ENCODE peak calls at places on chromosomes 6 and 20, in seven cellular contexts. D is SJSA1, B is lower lobe of right lung, W is adrenal gland, M is stomach, C is tibial artery, A is pancreas. U is an unnamed sample.

GRCh38 chr20:50916257-50916656 is 15.0 kb downstream of the ADNP start:
- DNase-seq in D (no peak), B (no peak), W (no peak), M (no peak), C (no peak), A (no peak), U (no peak)

GRCh38 chr20:47905628-47906487 is 120.6 kb upstream of the SULF2 start:
- DNase-seq in D (no peak), B (no peak), W (no peak), M (no peak), C (no peak), A (no peak), U (no peak)

GRCh38 chr6:90238663-90239542 is 57.7 kb downstream of the BACH2 start:
- DNase-seq in D (no peak), B (no peak), W (no peak), M (no peak), C (no peak), A (no peak), U (no peak)

GRCh38 chr6:53718597-53719460 is 53.3 kb upstream of the KLHL31 start:
- DNase-seq in D (peak; percentile 50), B (no peak), W (peak; percentile 49), M (peak; percentile 44), C (no peak), A (peak; percentile 58), U (peak; percentile 63)

GRCh38 chr20:38181207-38181693 is 16.2 kb upstream of the TGM2 start:
- DNase-seq in D (no peak), B (no peak), W (peak; percentile 61), M (no peak), C (no peak), A (no peak), U (no peak)

GRCh38 chr6:96491926-96492325 is 29.7 kb upstream of the UFL1 start:
- DNase-seq in D (no peak), B (no peak), W (no peak), M (no peak), C (no peak), A (no peak), U (no peak)

GRCh38 chr20:59291740-59292139 is 8.7 kb upstream of the EDN3 start:
- DNase-seq in D (no peak), B (no peak), W (no peak), M (no peak), C (no peak), A (no peak), U (no peak)

GRCh38 chr6:82396964-82397761 is 33.5 kb downstream of the TPBG start:
- DNase-seq in D (peak; percentile 83), B (no peak), W (no peak), M (no peak), C (no peak), A (no peak), U (no peak)

GRCh38 chr6:70163795-70164194 is 139.1 kb downstream of the COL9A1 start:
- DNase-seq in D (no peak), B (no peak), W (no peak), M (no peak), C (no peak), A (no peak), U (no peak)

GRCh38 chr6:154538664-154539235 is 28.3 kb upstream of the CNKSR3 start:
- DNase-seq in D (no peak), B (no peak), W (no peak), M (no peak), C (no peak), A (no peak), U (no peak)

GRCh38 chr6:149405823-149406765 is 6.0 kb downstream of the SUMO4 start:
- DNase-seq in D (no peak), B (no peak), W (no peak), M (no peak), C (no peak), A (no peak), U (no peak)

GRCh38 chr6:151592449-151593169 is 98.8 kb downstream of the CCDC170 start:
- DNase-seq in D (no peak), B (no peak), W (no peak), M (no peak), C (no peak), A (no peak), U (no peak)

GRCh38 chr6:1757133-1757532 is 147.4 kb downstream of the FOXC1 start:
- DNase-seq in D (no peak), B (no peak), W (no peak), M (no peak), C (no peak), A (no peak), U (no peak)

GRCh38 chr6:138978229-138978628 is 9.8 kb downstream of the REPS1 start:
- DNase-seq in D (no peak), B (no peak), W (no peak), M (no peak), C (no peak), A (no peak), U (no peak)

GRCh38 chr20:52402514-52402913 is 210.9 kb upstream of the ZFP64 start:
- DNase-seq in D (no peak), B (no peak), W (no peak), M (no peak), C (no peak), A (no peak), U (no peak)

GRCh38 chr20:60999256-60999655 is 252.8 kb upstream of the CDH4 start:
- DNase-seq in D (no peak), B (no peak), W (no peak), M (no peak), C (no peak), A (no peak), U (no peak)

GRCh38 chr20:32780278-32780677 is 18.1 kb downstream of the DNMT3B start:
- DNase-seq in D (no peak), B (no peak), W (no peak), M (no peak), C (no peak), A (no peak), U (no peak)

GRCh38 chr20:32777177-32777956 is 15.2 kb downstream of the DNMT3B start:
- DNase-seq in D (no peak), B (no peak), W (no peak), M (peak; percentile 77), C (no peak), A (peak; percentile 89), U (no peak)

GRCh38 chr20:32784369-32785080 is 22.3 kb downstream of the DNMT3B start:
- DNase-seq in D (no peak), B (no peak), W (no peak), M (no peak), C (no peak), A (no peak), U (no peak)

GRCh38 chr20:32779500-32780215 is 17.5 kb downstream of the DNMT3B start:
- DNase-seq in D (no peak), B (no peak), W (no peak), M (no peak), C (no peak), A (no peak), U (no peak)

DNA sequence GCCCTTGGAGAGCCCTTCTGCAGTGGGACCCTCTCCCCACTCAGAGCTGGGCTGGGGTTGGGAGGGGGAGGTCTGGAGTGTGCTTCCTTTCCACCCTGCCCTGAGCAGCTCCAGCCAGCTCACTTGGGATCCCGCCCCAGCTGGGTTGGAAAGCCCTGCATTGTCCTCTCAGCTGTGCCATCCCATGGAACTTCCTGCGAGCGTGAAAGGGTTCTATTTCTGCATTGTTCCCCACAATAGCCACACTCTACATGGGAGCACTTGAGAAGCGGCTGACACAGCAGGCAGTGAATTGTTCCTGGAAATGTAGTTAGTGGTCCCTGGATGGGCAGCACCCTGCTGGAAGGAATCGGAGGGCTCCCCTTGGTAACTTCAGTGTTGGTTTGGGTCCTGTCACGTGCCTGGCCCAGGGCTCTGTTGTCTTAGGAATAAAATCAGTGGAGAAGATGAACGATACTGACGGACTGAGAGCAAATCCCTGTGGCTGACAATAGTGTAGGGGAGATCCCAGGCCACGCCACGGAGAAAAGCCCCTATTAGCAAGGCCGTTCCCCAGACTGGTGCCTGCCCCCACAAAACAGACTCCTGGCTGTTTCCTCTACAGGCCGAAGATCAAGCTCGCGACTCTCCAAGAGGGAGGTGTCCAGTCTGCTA is 18.7 kb downstream of the DNMT3B start:
- DNase-seq in D (no peak), B (no peak), W (no peak), M (no peak), C (no peak), A (no peak), U (no peak)
- H3K4me1 ChIP-seq in D (no peaks in the 10 kb centered on the region), B (no peaks in the 10 kb centered on the region), W (no peaks in the 10 kb centered on the region), M (peaks cover 15% of the 10 kb centered on the region), C (no peaks in the 10 kb centered on the region), A (peaks cover 24% of the 10 kb centered on the region), U (peaks cover 8% of the 10 kb centered on the region)

GRCh38 chr6:33206864-33207568 is 1.3 kb upstream of the RING1 start:
- DNase-seq in D (peak; percentile 60), B (no peak), W (peak; percentile 53), M (no peak), C (peak; percentile 67), A (no peak), U (no peak)
- H3K4me3 ChIP-seq in D (peak overlapping the region; percentile 75), B (peak overlapping the region; percentile 83), W (no peak overlapping the region), M (peak overlapping the region; percentile 85), C (peak overlapping the region; percentile 73), A (peak overlapping the region; percentile 74), U (peak overlapping the region; percentile 98)

DNA sequence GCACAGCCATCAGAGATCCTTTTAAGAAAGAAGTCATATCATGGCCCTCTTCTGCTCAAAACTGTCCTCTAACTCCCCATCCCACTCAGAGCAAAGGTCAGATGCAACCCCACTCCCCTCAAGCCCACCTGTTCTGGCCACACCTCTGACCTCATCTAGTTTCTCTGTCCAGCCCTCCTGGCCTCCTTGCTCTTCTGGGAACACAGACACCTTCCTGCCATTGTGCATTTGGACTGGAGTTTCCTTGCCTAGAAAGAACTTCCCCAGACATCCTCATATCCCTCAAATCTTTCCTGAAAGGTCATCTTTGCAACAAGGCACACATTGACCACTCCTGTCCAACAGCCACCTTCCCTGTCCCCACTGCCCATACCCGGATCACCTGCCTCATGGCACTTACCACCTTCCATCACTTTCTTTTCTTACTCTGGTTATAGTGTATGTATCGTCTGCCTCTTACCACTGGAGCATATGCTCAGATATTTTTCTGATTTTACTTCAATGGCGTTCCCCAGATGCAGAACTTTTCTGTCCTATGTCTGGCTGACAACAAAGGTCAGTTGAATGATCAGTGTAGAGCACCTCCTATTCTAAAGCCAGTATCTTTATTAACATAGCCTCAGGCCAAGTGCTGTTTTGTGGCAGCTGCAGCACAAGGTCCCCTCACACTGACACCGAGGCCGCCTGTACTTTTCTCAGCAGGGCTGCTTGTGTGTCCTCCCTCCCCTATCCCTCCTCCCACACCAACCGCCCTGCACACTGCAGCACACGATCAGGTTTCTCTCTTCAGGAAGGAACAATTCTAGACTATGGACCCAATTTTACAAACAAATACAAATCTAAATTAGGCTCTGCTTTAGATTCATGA is 4.2 kb downstream of the HLA-C start:
- DNase-seq in D (peak; percentile 4), B (no peak), W (no peak), M (no peak), C (no peak), A (no peak), U (no peak)
- H3K9me3 ChIP-seq in D (peaks cover 3% of the 10 kb centered on the region), B (no peaks in the 10 kb centered on the region), W (no peaks in the 10 kb centered on the region), M (no peaks in the 10 kb centered on the region), C (no peaks in the 10 kb centered on the region), A (no peaks in the 10 kb centered on the region), U (no peaks in the 10 kb centered on the region)

DNA sequence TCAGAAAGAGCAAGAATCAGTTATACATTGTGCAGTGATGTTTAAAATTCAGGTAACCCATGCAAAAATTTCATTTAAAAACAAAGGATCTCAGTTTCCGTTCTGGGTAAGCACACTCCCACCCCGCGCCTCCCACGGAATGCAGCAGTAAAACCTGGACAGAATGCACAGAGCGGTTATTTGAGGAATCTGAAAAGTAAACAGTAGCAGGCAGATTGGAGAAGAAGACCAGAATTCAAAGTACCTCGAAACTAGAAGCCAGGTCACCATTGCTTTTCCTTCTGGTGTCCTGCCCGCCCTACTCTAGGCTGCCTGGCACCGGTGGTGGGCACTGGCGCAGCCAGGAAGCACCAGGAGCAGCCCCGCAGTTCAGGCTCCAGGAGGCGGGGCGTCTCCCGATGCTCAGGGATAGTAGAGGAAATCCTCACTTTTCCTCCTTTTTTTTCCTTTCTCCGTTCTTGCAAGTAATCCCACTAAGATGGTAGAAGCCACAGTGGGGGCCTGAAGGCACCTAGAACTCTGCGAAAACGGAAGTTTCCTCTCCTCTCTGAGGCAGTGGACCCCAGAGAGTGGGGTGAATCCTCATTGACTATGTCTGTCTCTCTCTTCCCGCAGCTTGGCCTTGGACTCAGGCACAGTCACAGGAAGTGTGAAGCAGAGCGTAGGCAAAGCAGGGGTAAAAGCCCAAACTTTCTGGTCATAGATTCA is 28.3 kb downstream of the METTL24 start:
- DNase-seq in D (peak; percentile 90), B (no peak), W (no peak), M (no peak), C (no peak), A (peak; percentile 8), U (no peak)
- H3K4me1 ChIP-seq in D (peaks cover 62% of the 10 kb centered on the region), B (peaks cover 19% of the 10 kb centered on the region), W (peaks cover 45% of the 10 kb centered on the region), M (peaks cover 56% of the 10 kb centered on the region), C (peaks cover 67% of the 10 kb centered on the region), A (peaks cover 11% of the 10 kb centered on the region), U (no peaks in the 10 kb centered on the region)